ENCODE peak calls at places on chromosomes 1 and 21, in six cellular contexts. R is NAMALWA; K is AG09319; L is stimulated activated CD8-positive, alpha-beta memory T cell treated with anti-CD3 and anti-CD28 coated beads, Interleukin-4, amount 100 ng/mL, for 1 hour; C is left ventricle myocardium inferior; N is NCI-H1694 treated with DMSO at 0.1 percent for 48 hours. Q is an unnamed sample.
A peak's percentile ranks its signal among the peaks of the same experiment; 100 is the strongest.

GRCh38 chr1:145871994-145872411 is 13.1 kb upstream of the PIAS3 start:
- DNase-seq in N (no peak), L (peak; percentile 10), C (peak; percentile 45), K (no peak), R (no peak), Q (peak; percentile 13)

GRCh38 chr1:115432061-115432460 is 94.0 kb upstream of the NGF start:
- DNase-seq in C (no peak), L (no peak), N (no peak), R (no peak), K (no peak), Q (no peak)

GRCh38 chr1:68104155-68104554 is 53.7 kb upstream of the DIRAS3 start:
- DNase-seq in C (no peak), L (no peak), K (no peak), N (no peak), R (no peak), Q (peak; percentile 66)

GRCh38 chr1:19872190-19872589 is 10.0 kb upstream of the OTUD3 start:
- DNase-seq in N (no peak), C (no peak), L (no peak), K (no peak), R (peak; percentile 8), Q (no peak)

GRCh38 chr1:45490121-45490622 is 791 bp downstream of the TESK2 start:
- DNase-seq in L (no peak), R (no peak), C (no peak), K (no peak), N (no peak), Q (no peak)

GRCh38 chr1:204102029-204102611 is 29.2 kb downstream of the SOX13 start:
- DNase-seq in C (no peak), K (no peak), R (no peak), L (no peak), N (no peak), Q (no peak)

GRCh38 chr1:182833271-182833670 is 5.9 kb upstream of the DHX9 start:
- DNase-seq in N (no peak), R (no peak), C (no peak), L (no peak), K (no peak), Q (no peak)

GRCh38 chr1:185215911-185216310 is 58.9 kb downstream of the SWT1 start:
- DNase-seq in R (no peak), C (no peak), L (no peak), K (no peak), N (no peak), Q (no peak)

GRCh38 chr1:23634840-23635642 is 56.6 kb upstream of the RPL11 start:
- DNase-seq in R (peak; percentile 91), N (peak; percentile 70), L (peak; percentile 28), C (peak; percentile 42), K (peak; percentile 46), Q (peak; percentile 63)

GRCh38 chr1:27862671-27863551 is 9.4 kb upstream of the THEMIS2 start:
- DNase-seq in C (peak; percentile 49), K (peak; percentile 96), N (no peak), L (no peak), R (no peak), Q (no peak)

GRCh38 chr21:30166705-30167104 is at the start of gene CLDN17:
- DNase-seq in L (no peak), K (no peak), N (no peak), C (no peak), R (no peak), Q (no peak)

GRCh38 chr1:182087951-182088350 is 26.4 kb upstream of the ZNF648 start:
- DNase-seq in R (no peak), N (no peak), L (no peak), C (no peak), K (no peak), Q (no peak)

GRCh38 chr1:240491156-240491555 is 120.8 kb downstream of the GREM2 start:
- DNase-seq in K (no peak), C (no peak), N (no peak), R (no peak), L (no peak), Q (no peak)

GRCh38 chr1:22582670-22583635 is 19.7 kb downstream of the EPHA8 start:
- DNase-seq in R (no peak), L (no peak), N (no peak), C (peak; percentile 39), K (no peak), Q (no peak)

GRCh38 chr1:35569956-35570355 is 3.2 kb upstream of the TFAP2E start:
- DNase-seq in L (no peak), K (no peak), C (no peak), R (no peak), N (no peak), Q (no peak)

GRCh38 chr1:32538887-32539583 is at the start of gene ZBTB8A:
- DNase-seq in R (peak; percentile 61), K (peak; percentile 20), N (peak; percentile 73), C (peak; percentile 18), L (no peak), Q (peak; percentile 66)

GRCh38 chr1:63718464-63719075 is 55.2 kb upstream of the ROR1 start:
- DNase-seq in R (no peak), K (no peak), L (no peak), N (no peak), C (no peak), Q (no peak)

GRCh38 chr1:154157520-154158306 is 2.8 kb upstream of the NUP210L start:
- DNase-seq in L (peak; percentile 46), C (no peak), N (no peak), K (no peak), R (peak; percentile 38), Q (no peak)